ENCODE peak calls at places on chromosomes 4 and X, in ten cellular contexts. One of them, this sample, is unnamed.

GRCh38 chrX:108123591-108124366 is 32.2 kb downstream of the ATG4A start:
- DNase-seq in NCI-H1105: no peak
- DNase-seq in KBM-7: no peak
- DNase-seq in NCI-H2029 treated with DMSO at 0.1 percent for 48 hours: no peak
- DNase-seq in left cardiac atrium: no peak
- DNase-seq in stimulated activated CD4-positive, alpha-beta T cell treated with anti-CD3 and anti-CD28 coated beads, Interleukin-15, amount 100 ng/mL, for 1 hour: no peak
- DNase-seq in GM23338: no peak
- DNase-seq in GM20000: no peak
- DNase-seq in HCT116: no peak
- DNase-seq in lung microvascular endothelial cell: no peak
- DNase-seq in this sample: peak

GRCh38 chr4:139672215-139672614 is 6.6 kb downstream of the MGST2 start:
- DNase-seq in NCI-H1105: no peak
- DNase-seq in KBM-7: no peak
- DNase-seq in NCI-H2029 treated with DMSO at 0.1 percent for 48 hours: no peak
- DNase-seq in left cardiac atrium: no peak
- DNase-seq in stimulated activated CD4-positive, alpha-beta T cell treated with anti-CD3 and anti-CD28 coated beads, Interleukin-15, amount 100 ng/mL, for 1 hour: no peak
- DNase-seq in GM23338: no peak
- DNase-seq in GM20000: no peak
- DNase-seq in HCT116: no peak
- DNase-seq in lung microvascular endothelial cell: peak
- DNase-seq in this sample: no peak

GRCh38 chr4:10007772-10008171 is 13.5 kb downstream of the SLC2A9 start:
- DNase-seq in NCI-H1105: no peak
- DNase-seq in KBM-7: no peak
- DNase-seq in NCI-H2029 treated with DMSO at 0.1 percent for 48 hours: no peak
- DNase-seq in left cardiac atrium: no peak
- DNase-seq in stimulated activated CD4-positive, alpha-beta T cell treated with anti-CD3 and anti-CD28 coated beads, Interleukin-15, amount 100 ng/mL, for 1 hour: no peak
- DNase-seq in GM23338: no peak
- DNase-seq in GM20000: peak
- DNase-seq in HCT116: no peak
- DNase-seq in lung microvascular endothelial cell: no peak
- DNase-seq in this sample: no peak

GRCh38 chr4:2075987-2076907 is 17.1 kb downstream of the NAT8L start:
- DNase-seq in NCI-H1105: no peak
- DNase-seq in KBM-7: no peak
- DNase-seq in NCI-H2029 treated with DMSO at 0.1 percent for 48 hours: no peak
- DNase-seq in left cardiac atrium: no peak
- DNase-seq in stimulated activated CD4-positive, alpha-beta T cell treated with anti-CD3 and anti-CD28 coated beads, Interleukin-15, amount 100 ng/mL, for 1 hour: no peak
- DNase-seq in GM23338: no peak
- DNase-seq in GM20000: no peak
- DNase-seq in HCT116: no peak
- DNase-seq in lung microvascular endothelial cell: no peak
- DNase-seq in this sample: no peak

GRCh38 chrX:22987452-22987851 is 12.3 kb upstream of the DDX53 start:
- DNase-seq in NCI-H1105: no peak
- DNase-seq in KBM-7: no peak
- DNase-seq in NCI-H2029 treated with DMSO at 0.1 percent for 48 hours: no peak
- DNase-seq in left cardiac atrium: no peak
- DNase-seq in stimulated activated CD4-positive, alpha-beta T cell treated with anti-CD3 and anti-CD28 coated beads, Interleukin-15, amount 100 ng/mL, for 1 hour: no peak
- DNase-seq in GM23338: no peak
- DNase-seq in GM20000: no peak
- DNase-seq in HCT116: no peak
- DNase-seq in lung microvascular endothelial cell: no peak
- DNase-seq in this sample: peak

GRCh38 chr4:184019667-184020665 is 114.9 kb downstream of the STOX2 start:
- DNase-seq in NCI-H1105: no peak
- DNase-seq in KBM-7: no peak
- DNase-seq in NCI-H2029 treated with DMSO at 0.1 percent for 48 hours: no peak
- DNase-seq in left cardiac atrium: no peak
- DNase-seq in stimulated activated CD4-positive, alpha-beta T cell treated with anti-CD3 and anti-CD28 coated beads, Interleukin-15, amount 100 ng/mL, for 1 hour: no peak
- DNase-seq in GM23338: no peak
- DNase-seq in GM20000: no peak
- DNase-seq in HCT116: no peak
- DNase-seq in lung microvascular endothelial cell: no peak
- DNase-seq in this sample: no peak

GRCh38 chr4:15836362-15836761 is 58.2 kb downstream of the CD38 start:
- DNase-seq in NCI-H1105: no peak
- DNase-seq in KBM-7: no peak
- DNase-seq in NCI-H2029 treated with DMSO at 0.1 percent for 48 hours: no peak
- DNase-seq in left cardiac atrium: no peak
- DNase-seq in stimulated activated CD4-positive, alpha-beta T cell treated with anti-CD3 and anti-CD28 coated beads, Interleukin-15, amount 100 ng/mL, for 1 hour: no peak
- DNase-seq in GM23338: no peak
- DNase-seq in GM20000: no peak
- DNase-seq in HCT116: peak
- DNase-seq in lung microvascular endothelial cell: no peak
- DNase-seq in this sample: no peak

GRCh38 chrX:101051153-101051548 is 760 bp downstream of the TRMT2B start:
- DNase-seq in NCI-H1105: no peak
- DNase-seq in KBM-7: no peak
- DNase-seq in NCI-H2029 treated with DMSO at 0.1 percent for 48 hours: no peak
- DNase-seq in left cardiac atrium: no peak
- DNase-seq in stimulated activated CD4-positive, alpha-beta T cell treated with anti-CD3 and anti-CD28 coated beads, Interleukin-15, amount 100 ng/mL, for 1 hour: no peak
- DNase-seq in GM23338: no peak
- DNase-seq in GM20000: peak
- DNase-seq in HCT116: no peak
- DNase-seq in lung microvascular endothelial cell: no peak
- DNase-seq in this sample: no peak

GRCh38 chr4:88975925-88976511 is 81.0 kb downstream of the FAM13A start:
- DNase-seq in NCI-H1105: no peak
- DNase-seq in KBM-7: no peak
- DNase-seq in NCI-H2029 treated with DMSO at 0.1 percent for 48 hours: no peak
- DNase-seq in left cardiac atrium: no peak
- DNase-seq in stimulated activated CD4-positive, alpha-beta T cell treated with anti-CD3 and anti-CD28 coated beads, Interleukin-15, amount 100 ng/mL, for 1 hour: no peak
- DNase-seq in GM23338: no peak
- DNase-seq in GM20000: no peak
- DNase-seq in HCT116: no peak
- DNase-seq in lung microvascular endothelial cell: no peak
- DNase-seq in this sample: no peak